ENCODE peak calls at places on chromosomes 4 and X, in five cellular contexts. D is GM12878, E is K562, G is H1, S is HepG2. I is an unnamed sample.

GRCh38 chr4:31230579-31230978 is 510.4 kb downstream of the PCDH7 start:
- DNase-seq in D (no peak), E (no peak), G (no peak), S (no peak), I (no peak)

GRCh38 chr4:4334798-4335520 is 44.9 kb downstream of the ZBTB49 start:
- DNase-seq in D (no peak), E (peak), G (peak), S (peak), I (peak)

GRCh38 chr4:108851346-108851745 is 88.5 kb upstream of the ETNPPL start:
- DNase-seq in D (no peak), E (no peak), G (no peak), S (no peak), I (no peak)

GRCh38 chr4:86013623-86014022 is 346.2 kb downstream of the MAPK10 start:
- DNase-seq in D (no peak), E (no peak), G (no peak), S (no peak), I (no peak)

GRCh38 chr4:41212221-41213203 is 1.8 kb downstream of the APBB2 start:
- DNase-seq in D (peak), E (no peak), G (no peak), S (peak), I (peak)

GRCh38 chr4:129218355-129218754 is 122.4 kb downstream of the C4orf33 start:
- DNase-seq in D (no peak), E (peak), G (no peak), S (no peak), I (no peak)

GRCh38 chrX:52271212-52271611 is 86.5 kb downstream of the MAGED4 start:
- DNase-seq in D (no peak), E (peak), G (peak), S (no peak), I (no peak)

GRCh38 chr4:176139518-176139917 is 55.9 kb downstream of the SPATA4 start:
- DNase-seq in D (no peak), E (no peak), G (no peak), S (no peak), I (no peak)

GRCh38 chr4:8694651-8695151 is 102.1 kb downstream of the CPZ start:
- DNase-seq in D (no peak), E (no peak), G (no peak), S (no peak), I (no peak)

GRCh38 chr4:37760840-37761239 is 65.6 kb upstream of the PGM2 start:
- DNase-seq in D (no peak), E (no peak), G (no peak), S (no peak), I (no peak)

GRCh38 chr4:37759833-37760232 is 66.7 kb upstream of the PGM2 start:
- DNase-seq in D (no peak), E (no peak), G (no peak), S (no peak), I (no peak)

GRCh38 chr4:37757121-37757520 is 69.4 kb upstream of the PGM2 start:
- DNase-seq in D (no peak), E (no peak), G (no peak), S (no peak), I (no peak)

GRCh38 chr4:37757705-37758104 is 68.8 kb upstream of the PGM2 start:
- DNase-seq in D (no peak), E (no peak), G (no peak), S (no peak), I (no peak)

DNA sequence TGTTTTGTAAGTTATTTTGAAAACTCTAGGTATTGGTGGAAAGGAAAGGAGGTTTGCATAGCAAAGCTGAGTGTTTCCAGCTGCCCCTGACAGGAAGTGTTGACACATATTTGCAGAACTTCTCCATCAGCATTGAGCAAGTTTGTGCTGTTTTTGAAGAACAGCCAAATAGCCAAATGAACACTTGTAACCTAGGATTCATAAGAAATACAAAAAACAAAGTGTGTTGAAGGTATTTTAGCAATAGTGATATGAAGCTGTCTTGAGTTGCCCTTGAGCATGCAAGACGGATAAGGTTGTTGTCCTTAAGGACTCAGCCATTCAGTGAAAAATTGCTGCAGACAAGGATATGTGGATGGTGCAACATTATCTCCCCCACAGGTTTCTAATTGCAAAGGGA is 68.3 kb upstream of the PGM2 start:
- DNase-seq in D (no peak), E (no peak), G (no peak), S (peak), I (no peak)
- TF ChIP-seq EP300 in D (no peak), E (no peak), G (no peak), S (no peak), I (no peak)

DNA sequence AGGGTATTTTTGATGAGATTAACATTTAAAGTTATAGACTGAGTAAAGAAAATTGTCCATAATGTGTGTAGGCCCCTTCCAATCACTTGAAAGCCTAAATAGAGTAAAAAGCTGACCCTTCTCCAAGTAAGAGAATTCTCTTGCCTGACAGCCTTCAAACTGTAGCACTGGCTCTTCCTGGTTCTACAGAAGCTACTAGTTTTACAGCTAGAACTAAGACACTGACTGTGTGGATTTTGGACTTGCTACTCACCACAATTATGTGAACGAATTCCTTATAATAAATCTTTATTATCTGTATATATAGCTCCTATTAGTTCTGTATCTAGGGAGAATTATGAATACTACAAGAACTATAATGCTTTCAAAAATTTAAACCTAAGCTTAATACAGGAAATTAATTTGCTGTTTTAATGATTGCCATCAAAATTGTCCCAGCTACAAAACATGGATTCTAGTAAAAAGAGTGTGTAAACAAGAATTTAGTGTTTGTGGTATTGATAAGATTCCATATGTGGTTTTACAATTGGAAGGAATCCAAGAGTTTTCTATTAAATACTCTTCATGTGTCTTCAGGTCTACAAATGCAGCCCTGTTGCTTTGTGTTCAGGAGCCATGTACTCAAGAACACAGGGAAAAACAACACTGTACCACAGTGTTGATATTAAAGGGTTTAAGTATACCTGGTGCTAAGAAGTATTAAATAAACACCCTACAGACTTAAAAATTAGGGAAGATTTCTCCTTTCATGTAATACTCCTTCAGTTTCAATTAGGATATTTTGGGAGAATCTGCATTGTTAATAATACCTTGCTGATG is 366.5 kb downstream of the CXXC4 start:
- DNase-seq in D (no peak), E (no peak), G (no peak), S (no peak), I (no peak)
- TF ChIP-seq KDM1A in D (no peak), E (no peak), G (no peak), S (no peak), I (no peak)

DNA sequence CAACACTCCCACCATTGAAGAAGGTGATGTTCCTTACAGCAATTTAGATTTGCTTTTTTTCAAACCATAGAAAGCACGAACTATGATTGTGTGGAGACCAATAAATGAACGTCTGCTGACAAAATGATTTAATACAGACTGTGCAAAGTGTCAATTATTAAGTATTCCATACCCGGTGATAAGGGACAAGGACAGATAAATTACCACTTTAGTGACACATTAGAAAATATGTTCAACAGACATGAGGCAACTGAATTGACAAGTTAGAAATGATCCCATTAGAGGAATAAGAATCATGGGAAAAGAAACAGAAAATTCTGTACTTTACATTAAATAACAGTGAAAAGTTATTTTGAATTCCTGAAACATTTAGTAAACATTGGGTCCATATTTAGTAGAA is 412.4 kb upstream of the TECRL start:
- DNase-seq in D (no peak), E (no peak), G (no peak), S (no peak), I (no peak)
- TF ChIP-seq EP300 in D (no peak), E (no peak), G (no peak), S (no peak), I (no peak)

GRCh38 chrX:115889121-115889890 is 281.2 kb upstream of the AGTR2 start:
- DNase-seq in D (no peak), E (no peak), G (no peak), S (no peak), I (no peak)
- TF ChIP-seq KDM1A in D (no peak), E (no peak), G (no peak), S (no peak), I (no peak)

DNA sequence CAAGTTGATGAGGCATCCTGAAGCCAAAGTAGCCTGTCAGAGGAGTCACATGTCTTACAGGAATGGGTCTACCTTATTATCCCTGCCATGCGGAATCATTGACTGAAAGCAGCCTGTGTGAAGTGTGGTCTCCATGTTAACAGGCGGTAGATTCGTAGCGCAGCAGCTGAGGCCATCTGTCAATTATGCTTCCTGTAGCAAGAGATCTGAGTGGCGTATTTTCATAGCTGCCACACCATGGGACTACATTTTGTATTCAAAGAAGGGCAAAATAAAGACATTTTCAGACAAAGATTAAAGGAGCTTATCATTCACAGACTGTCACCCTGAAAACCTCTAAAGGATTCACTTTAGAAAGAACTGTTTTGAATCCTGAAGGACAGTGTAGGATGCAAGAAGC is 11.2 kb upstream of the MED14 start:
- DNase-seq in D (no peak), E (no peak), G (no peak), S (no peak), I (no peak)
- TF ChIP-seq EP300 in D (no peak), E (no peak), G (no peak), S (no peak), I (no peak)

DNA sequence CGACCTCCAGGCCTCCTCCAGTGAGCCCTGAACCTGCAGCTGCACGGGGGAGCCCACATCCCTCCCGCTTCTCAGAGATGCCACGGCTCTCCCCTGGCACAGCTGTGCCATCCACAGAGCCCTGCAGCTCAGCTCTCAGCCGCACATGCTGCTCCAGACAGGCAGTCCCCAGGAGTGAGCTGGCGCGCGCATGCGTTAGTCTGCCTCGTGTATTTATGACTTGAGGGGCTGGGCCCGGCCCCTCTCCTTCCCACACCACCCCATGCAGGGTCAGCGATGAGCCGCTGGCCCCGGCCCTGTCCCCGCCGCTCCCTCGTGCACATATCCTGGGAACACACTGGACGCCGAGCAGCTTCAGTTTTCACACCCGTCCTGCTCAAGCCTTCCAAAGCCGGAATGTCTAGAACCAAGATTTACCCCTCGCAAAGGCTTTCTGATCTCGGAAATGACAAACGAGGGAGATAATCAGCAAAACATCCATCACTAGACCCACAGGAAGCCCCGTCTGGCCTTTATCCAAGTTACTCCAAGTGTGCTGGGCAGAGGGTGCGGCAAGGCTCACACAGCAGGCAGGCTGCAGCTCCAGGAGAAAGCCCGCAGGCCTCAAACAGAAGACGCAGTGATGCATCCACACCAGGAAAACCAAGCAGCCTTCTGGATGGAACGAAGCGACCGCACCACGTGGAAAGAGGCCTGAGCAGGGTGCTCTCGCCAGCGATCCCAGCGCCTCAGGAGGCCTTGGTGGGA is 24.3 kb downstream of the GAK start:
- DNase-seq in D (no peak), E (no peak), G (no peak), S (no peak), I (no peak)
- TF ChIP-seq KDM1A in D (no peak), E (no peak), G (no peak), S (no peak), I (no peak)